ENCODE peak calls at places on chromosomes 11 and 22, in five cellular contexts. One of them, this sample, is unnamed.

GRCh38 chr11:105179542-105180278 is 40.1 kb upstream of the CARD18 start:
- DNase-seq in lung: no peak
- DNase-seq in CD4-positive, alpha-beta T cell: no peak
- DNase-seq in cardiac muscle cell: peak; percentile 9
- DNase-seq in right lobe of liver: no peak
- DNase-seq in this sample: no peak

GRCh38 chr11:39675171-39675570 is 1784.3 kb downstream of the LRRC4C start:
- DNase-seq in cardiac muscle cell: no peak
- DNase-seq in lung: no peak
- DNase-seq in right lobe of liver: no peak
- DNase-seq in CD4-positive, alpha-beta T cell: no peak
- DNase-seq in this sample: no peak

GRCh38 chr11:47480762-47481161 is 31.8 kb upstream of the RAPSN start:
- DNase-seq in cardiac muscle cell: no peak
- DNase-seq in lung: no peak
- DNase-seq in right lobe of liver: no peak
- DNase-seq in CD4-positive, alpha-beta T cell: no peak
- DNase-seq in this sample: no peak

GRCh38 chr11:27717801-27718229 is 17.6 kb upstream of the BDNF start:
- DNase-seq in cardiac muscle cell: no peak
- DNase-seq in right lobe of liver: no peak
- DNase-seq in lung: no peak
- DNase-seq in CD4-positive, alpha-beta T cell: no peak
- DNase-seq in this sample: no peak

GRCh38 chr22:22508274-22509176 is at the start of gene ZNF280B:
- DNase-seq in lung: peak; percentile 55
- DNase-seq in right lobe of liver: peak; percentile 51
- DNase-seq in CD4-positive, alpha-beta T cell: peak; percentile 76
- DNase-seq in cardiac muscle cell: peak; percentile 75
- DNase-seq in this sample: peak; percentile 95

GRCh38 chr11:85627332-85627997 is at the start of gene DLG2:
- DNase-seq in CD4-positive, alpha-beta T cell: no peak
- DNase-seq in cardiac muscle cell: peak; percentile 46
- DNase-seq in right lobe of liver: no peak
- DNase-seq in lung: no peak
- DNase-seq in this sample: peak; percentile 19

GRCh38 chr11:17707833-17708232 is 11.5 kb upstream of the MYOD1 start:
- DNase-seq in cardiac muscle cell: no peak
- DNase-seq in lung: no peak
- DNase-seq in CD4-positive, alpha-beta T cell: no peak
- DNase-seq in right lobe of liver: no peak
- DNase-seq in this sample: no peak

GRCh38 chr22:42699953-42700352 is 20.7 kb downstream of the A4GALT start:
- DNase-seq in lung: no peak
- DNase-seq in cardiac muscle cell: no peak
- DNase-seq in right lobe of liver: no peak
- DNase-seq in CD4-positive, alpha-beta T cell: no peak
- DNase-seq in this sample: no peak

GRCh38 chr11:4713241-4713640 is 8.7 kb downstream of the MMP26 start:
- DNase-seq in right lobe of liver: no peak
- DNase-seq in CD4-positive, alpha-beta T cell: no peak
- DNase-seq in cardiac muscle cell: no peak
- DNase-seq in lung: no peak
- DNase-seq in this sample: no peak

GRCh38 chr11:2531277-2531986 is 86.6 kb downstream of the KCNQ1 start:
- DNase-seq in cardiac muscle cell: peak; percentile 80
- DNase-seq in right lobe of liver: peak; percentile 80
- DNase-seq in CD4-positive, alpha-beta T cell: peak; percentile 52
- DNase-seq in lung: peak; percentile 74
- DNase-seq in this sample: peak; percentile 48

GRCh38 chr11:65026810-65027209 is 429 bp upstream of the SNX15 start:
- DNase-seq in right lobe of liver: no peak
- DNase-seq in lung: no peak
- DNase-seq in cardiac muscle cell: no peak
- DNase-seq in CD4-positive, alpha-beta T cell: no peak
- DNase-seq in this sample: no peak

GRCh38 chr11:6608726-6609501 is 3.1 kb downstream of the TAF10 start:
- DNase-seq in cardiac muscle cell: no peak
- DNase-seq in right lobe of liver: no peak
- DNase-seq in CD4-positive, alpha-beta T cell: no peak
- DNase-seq in lung: peak; percentile 26
- DNase-seq in this sample: no peak

GRCh38 chr11:45527898-45528297 is 137.5 kb downstream of the CHST1 start:
- DNase-seq in CD4-positive, alpha-beta T cell: no peak
- DNase-seq in right lobe of liver: no peak
- DNase-seq in lung: no peak
- DNase-seq in cardiac muscle cell: no peak
- DNase-seq in this sample: no peak

GRCh38 chr22:33578752-33579151 is 341.5 kb downstream of the LARGE1 start:
- DNase-seq in lung: no peak
- DNase-seq in CD4-positive, alpha-beta T cell: no peak
- DNase-seq in cardiac muscle cell: no peak
- DNase-seq in right lobe of liver: no peak
- DNase-seq in this sample: no peak

GRCh38 chr22:50738649-50739227 is 734 bp downstream of the ACR start:
- DNase-seq in cardiac muscle cell: no peak
- DNase-seq in CD4-positive, alpha-beta T cell: no peak
- DNase-seq in lung: no peak
- DNase-seq in right lobe of liver: no peak
- DNase-seq in this sample: no peak

GRCh38 chr11:128725630-128726461 is 32.0 kb downstream of the FLI1 start:
- DNase-seq in lung: no peak
- DNase-seq in cardiac muscle cell: no peak
- DNase-seq in right lobe of liver: no peak
- DNase-seq in CD4-positive, alpha-beta T cell: peak; percentile 30
- DNase-seq in this sample: no peak

GRCh38 chr11:93606314-93606713 is 55.2 kb upstream of the CEP295 start:
- DNase-seq in cardiac muscle cell: no peak
- DNase-seq in right lobe of liver: no peak
- DNase-seq in CD4-positive, alpha-beta T cell: no peak
- DNase-seq in lung: no peak
- DNase-seq in this sample: no peak

GRCh38 chr11:5608778-5609177 is 12.3 kb downstream of the TRIM6 start:
- DNase-seq in lung: no peak
- DNase-seq in cardiac muscle cell: no peak
- DNase-seq in CD4-positive, alpha-beta T cell: no peak
- DNase-seq in right lobe of liver: no peak
- DNase-seq in this sample: no peak

GRCh38 chr11:64918056-64918455 is 1.0 kb upstream of the ATG2A start:
- DNase-seq in CD4-positive, alpha-beta T cell: no peak
- DNase-seq in lung: no peak
- DNase-seq in cardiac muscle cell: peak; percentile 27
- DNase-seq in right lobe of liver: no peak
- DNase-seq in this sample: peak; percentile 57

GRCh38 chr11:120073196-120073595 is 64.7 kb downstream of the TRIM29 start:
- DNase-seq in lung: no peak
- DNase-seq in right lobe of liver: no peak
- DNase-seq in cardiac muscle cell: no peak
- DNase-seq in CD4-positive, alpha-beta T cell: no peak
- DNase-seq in this sample: no peak

GRCh38 chr11:9075441-9076000 is 15.9 kb downstream of the SCUBE2 start:
- DNase-seq in lung: no peak
- DNase-seq in CD4-positive, alpha-beta T cell: no peak
- DNase-seq in right lobe of liver: no peak
- DNase-seq in cardiac muscle cell: no peak
- DNase-seq in this sample: no peak

GRCh38 chr11:65776196-65776595 is 4.6 kb downstream of the AP5B1 start:
- DNase-seq in right lobe of liver: peak; percentile 61
- DNase-seq in lung: no peak
- DNase-seq in cardiac muscle cell: no peak
- DNase-seq in CD4-positive, alpha-beta T cell: no peak
- DNase-seq in this sample: no peak

GRCh38 chr11:48036011-48036410 is 55.7 kb downstream of the PTPRJ start:
- DNase-seq in CD4-positive, alpha-beta T cell: no peak
- DNase-seq in right lobe of liver: no peak
- DNase-seq in cardiac muscle cell: peak; percentile 30
- DNase-seq in lung: no peak
- DNase-seq in this sample: no peak

GRCh38 chr11:5204787-5205186 is 4.3 kb upstream of the OR51V1 start:
- DNase-seq in lung: no peak
- DNase-seq in right lobe of liver: no peak
- DNase-seq in CD4-positive, alpha-beta T cell: no peak
- DNase-seq in cardiac muscle cell: peak; percentile 63
- DNase-seq in this sample: no peak

GRCh38 chr11:12235549-12235944 is 125.2 kb downstream of the MICAL2 start:
- DNase-seq in cardiac muscle cell: peak; percentile 59
- DNase-seq in right lobe of liver: no peak
- DNase-seq in lung: no peak
- DNase-seq in CD4-positive, alpha-beta T cell: no peak
- DNase-seq in this sample: no peak
- TF ChIP-seq CTCF in cardiac muscle cell: peak; percentile 13
- TF ChIP-seq CTCF in right lobe of liver: no peak
- TF ChIP-seq CTCF in lung: no peak
- TF ChIP-seq CTCF in CD4-positive, alpha-beta T cell: no peak
- TF ChIP-seq CTCF in this sample: no peak

DNA sequence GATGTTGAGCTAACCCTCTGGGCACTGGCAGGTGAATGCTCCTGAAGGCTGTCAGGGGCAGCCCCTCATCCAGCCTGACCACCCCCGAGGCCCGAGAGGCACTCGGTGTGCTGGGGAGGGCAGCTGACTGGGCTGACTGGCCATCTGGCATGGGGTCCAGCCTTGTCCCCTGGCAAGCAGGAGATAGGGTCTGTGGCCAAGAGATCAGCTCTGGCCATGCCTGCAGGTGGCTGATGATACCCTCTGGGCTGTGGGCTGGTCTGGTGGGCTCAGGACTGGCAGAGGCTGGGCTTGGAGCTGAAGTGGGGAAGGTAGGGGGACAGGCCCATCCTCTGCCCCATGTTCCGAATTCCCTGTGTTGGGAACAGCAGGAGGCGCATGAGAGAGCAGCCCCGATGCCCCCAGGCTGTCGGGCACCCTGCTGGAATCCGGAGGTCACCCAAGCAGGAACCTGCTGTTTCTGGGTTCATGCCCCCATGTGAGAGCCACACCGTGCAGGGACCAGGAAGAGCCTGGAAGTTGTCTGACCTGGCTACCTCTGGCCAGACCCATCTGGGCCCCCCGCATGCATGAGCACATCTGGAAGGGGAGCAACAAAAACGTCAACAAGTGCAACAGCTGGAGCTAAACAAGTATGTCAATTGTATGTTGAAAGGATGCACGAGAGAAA is 527.0 kb downstream of the TBC1D22A start:
- DNase-seq in right lobe of liver: no peak
- DNase-seq in cardiac muscle cell: no peak
- DNase-seq in CD4-positive, alpha-beta T cell: no peak
- DNase-seq in lung: no peak
- DNase-seq in this sample: no peak
- H3K9me3 ChIP-seq in right lobe of liver: no peaks in the 10 kb centered on the region
- H3K9me3 ChIP-seq in cardiac muscle cell: no peaks in the 10 kb centered on the region
- H3K9me3 ChIP-seq in CD4-positive, alpha-beta T cell: no peaks in the 10 kb centered on the region
- H3K9me3 ChIP-seq in lung: no peaks in the 10 kb centered on the region
- H3K9me3 ChIP-seq in this sample: no peaks in the 10 kb centered on the region

GRCh38 chr11:115104851-115105453 is 399.3 kb downstream of the CADM1 start:
- DNase-seq in cardiac muscle cell: no peak
- DNase-seq in right lobe of liver: no peak
- DNase-seq in CD4-positive, alpha-beta T cell: no peak
- DNase-seq in lung: no peak
- DNase-seq in this sample: no peak

GRCh38 chr11:115098037-115098436 is 406.2 kb downstream of the CADM1 start:
- DNase-seq in right lobe of liver: no peak
- DNase-seq in CD4-positive, alpha-beta T cell: no peak
- DNase-seq in cardiac muscle cell: no peak
- DNase-seq in lung: no peak
- DNase-seq in this sample: no peak

GRCh38 chr11:115100706-115101105 is 403.5 kb downstream of the CADM1 start:
- DNase-seq in cardiac muscle cell: no peak
- DNase-seq in lung: no peak
- DNase-seq in right lobe of liver: no peak
- DNase-seq in CD4-positive, alpha-beta T cell: no peak
- DNase-seq in this sample: no peak

DNA sequence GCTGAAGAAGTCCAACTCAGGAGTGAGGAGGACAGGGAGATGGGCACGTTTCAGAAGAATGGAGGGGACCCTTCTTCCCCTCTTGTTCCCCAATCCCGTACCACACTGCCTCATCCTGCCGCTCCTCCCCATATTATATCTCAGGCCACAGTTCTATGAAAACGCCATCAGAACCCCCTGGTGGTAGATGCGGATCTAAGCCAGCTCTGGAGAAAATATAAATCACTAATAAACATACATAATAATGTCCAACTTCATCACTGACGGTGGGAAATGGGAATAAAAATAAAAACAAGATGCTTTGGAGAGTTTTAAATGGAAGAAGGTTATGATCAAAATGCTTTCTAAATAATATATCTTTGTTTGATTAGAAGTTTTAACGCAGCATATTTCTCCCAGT is 400.3 kb downstream of the CADM1 start:
- DNase-seq in CD4-positive, alpha-beta T cell: no peak
- DNase-seq in right lobe of liver: no peak
- DNase-seq in lung: no peak
- DNase-seq in cardiac muscle cell: no peak
- DNase-seq in this sample: no peak
- TF ChIP-seq CTCF in CD4-positive, alpha-beta T cell: no peak
- TF ChIP-seq CTCF in right lobe of liver: no peak
- TF ChIP-seq CTCF in lung: no peak
- TF ChIP-seq CTCF in cardiac muscle cell: no peak
- TF ChIP-seq CTCF in this sample: peak; percentile 24

GRCh38 chr11:50174975-50175374 is 142.3 kb downstream of the OR4C45 start:
- DNase-seq in CD4-positive, alpha-beta T cell: no peak
- DNase-seq in lung: no peak
- DNase-seq in cardiac muscle cell: no peak
- DNase-seq in right lobe of liver: no peak
- DNase-seq in this sample: no peak
- H3K9me3 ChIP-seq in CD4-positive, alpha-beta T cell: no peaks in the 10 kb centered on the region
- H3K9me3 ChIP-seq in lung: no peaks in the 10 kb centered on the region
- H3K9me3 ChIP-seq in cardiac muscle cell: no peaks in the 10 kb centered on the region
- H3K9me3 ChIP-seq in right lobe of liver: no peaks in the 10 kb centered on the region
- H3K9me3 ChIP-seq in this sample: peaks cover 15% of the 10 kb centered on the region

DNA sequence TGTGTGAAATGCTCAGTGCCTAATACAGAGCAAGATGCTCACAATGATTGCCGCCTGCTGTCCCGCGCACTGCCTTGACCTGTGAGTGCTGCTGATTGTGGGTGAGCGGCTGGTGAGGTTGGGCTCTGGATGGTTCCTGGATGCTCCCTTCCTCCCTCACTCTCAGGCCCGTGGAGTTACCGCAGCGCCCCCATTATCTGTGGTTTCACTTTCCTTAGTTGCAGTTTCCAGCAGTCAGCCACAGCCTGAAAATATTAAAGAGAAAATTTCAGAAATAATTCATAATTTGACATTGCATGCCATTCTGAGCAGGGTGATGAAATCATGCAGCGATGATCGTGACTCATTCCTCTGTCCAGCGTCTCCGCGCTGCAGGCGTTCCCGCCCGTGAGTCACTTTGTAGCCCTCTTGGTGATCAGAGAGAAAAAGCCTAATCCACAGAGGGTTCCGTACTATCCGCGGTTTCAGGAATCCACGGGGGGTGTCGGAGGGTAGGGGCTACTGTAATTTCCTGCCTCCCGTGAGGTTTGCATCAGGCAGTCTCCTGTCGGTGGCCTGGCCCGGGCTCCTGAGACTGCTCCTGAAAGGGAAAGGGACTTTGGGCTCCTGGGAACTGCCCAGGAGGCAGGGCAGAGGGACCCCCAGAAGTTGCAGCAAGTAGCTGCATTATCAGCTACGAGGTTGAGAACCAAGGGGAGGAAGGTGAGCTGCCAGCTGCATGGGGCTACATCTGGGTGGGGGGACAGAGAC is 10.6 kb downstream of the RPL3 start:
- DNase-seq in lung: peak; percentile 54
- DNase-seq in cardiac muscle cell: no peak
- DNase-seq in right lobe of liver: peak; percentile 54
- DNase-seq in CD4-positive, alpha-beta T cell: no peak
- DNase-seq in this sample: peak; percentile 91
- TF ChIP-seq CTCF in lung: no peak
- TF ChIP-seq CTCF in cardiac muscle cell: peak; percentile 23
- TF ChIP-seq CTCF in right lobe of liver: no peak
- TF ChIP-seq CTCF in CD4-positive, alpha-beta T cell: no peak
- TF ChIP-seq CTCF in this sample: peak; percentile 20